ENCODE peak calls at places on chromosomes 5 and 9, in seven cellular contexts. O is Jurkat, Clone E6-1; M is NCI-H1048; B is frontal cortex; N is Peyer's patch; W is iPS-NIHi11; U is SK-N-SH. G is an unnamed sample.

GRCh38 chr5:75690669-75691068 is 26.6 kb downstream of the POC5 start:
- DNase-seq in O (no peak), M (no peak), B (no peak), N (no peak), W (no peak), U (peak), G (no peak)

GRCh38 chr9:115198018-115198417 is 80.1 kb upstream of the TNC start:
- DNase-seq in O (no peak), M (no peak), B (no peak), N (no peak), W (peak), U (peak), G (no peak)

GRCh38 chr9:32524558-32525461 is 1.2 kb downstream of the RIGI start:
- DNase-seq in O (no peak), M (no peak), B (no peak), N (no peak), W (peak), U (no peak), G (no peak)

GRCh38 chr5:171783051-171783450 is 2.6 kb upstream of the SMIM23 start:
- DNase-seq in O (no peak), M (no peak), B (no peak), N (no peak), W (no peak), U (no peak), G (no peak)

GRCh38 chr5:147427784-147428401 is 82.0 kb downstream of the DPYSL3 start:
- DNase-seq in O (no peak), M (no peak), B (no peak), N (no peak), W (no peak), U (no peak), G (no peak)

GRCh38 chr5:171201285-171201684 is 107.8 kb upstream of the TLX3 start:
- DNase-seq in O (no peak), M (no peak), B (no peak), N (no peak), W (no peak), U (peak), G (no peak)

GRCh38 chr5:32627219-32627880 is 42.0 kb downstream of the SUB1 start:
- DNase-seq in O (no peak), M (no peak), B (no peak), N (no peak), W (no peak), U (no peak), G (no peak)

GRCh38 chr5:353599-354580 is 32.4 kb downstream of the AHRR start:
- DNase-seq in O (no peak), M (no peak), B (no peak), N (no peak), W (no peak), U (peak), G (no peak)

GRCh38 chr9:91486699-91487497 is 63.3 kb upstream of the NFIL3 start:
- DNase-seq in O (no peak), M (no peak), B (no peak), N (no peak), W (no peak), U (no peak), G (no peak)

GRCh38 chr5:128408622-128409021 is 129.4 kb downstream of the FBN2 start:
- DNase-seq in O (no peak), M (no peak), B (no peak), N (no peak), W (no peak), U (no peak), G (no peak)